ENCODE peak calls at places on chromosomes 4 and X, in seven cellular contexts. R is neuronal stem cell, L is astrocyte, I is IMR-90, T is DND-41, B is PC-3, K is H9. N is an unnamed sample.

GRCh38 chr4:110516106-110516922 is 40.4 kb downstream of the ENPEP start:
- DNase-seq in K (peak), R (peak), B (peak), I (peak), T (peak), L (peak), N (peak)

GRCh38 chr4:76525751-76526150 is 90.7 kb downstream of the SHROOM3 start:
- DNase-seq in K (no peak), L (no peak), T (no peak), R (no peak), I (no peak), B (no peak), N (no peak)

GRCh38 chr4:85776579-85776978 is 301.6 kb downstream of the ARHGAP24 start:
- DNase-seq in T (no peak), B (peak), L (peak), K (no peak), R (no peak), I (peak), N (peak)

GRCh38 chr4:18593297-18594002 is 571.9 kb upstream of the LCORL start:
- DNase-seq in I (peak), K (peak), R (peak), B (peak), L (peak), T (peak), N (peak)

GRCh38 chrX:46444011-46444410 is 101.2 kb downstream of the ZNF674 start:
- DNase-seq in B (peak), K (no peak), T (no peak), R (no peak), L (peak), I (peak), N (peak)

GRCh38 chr4:186844059-186844681 is 120.5 kb upstream of the FAT1 start:
- DNase-seq in L (peak), K (no peak), I (peak), B (no peak), R (peak), T (no peak), N (peak)

GRCh38 chr4:176268963-176269362 is at the start of gene ASB5:
- DNase-seq in L (no peak), B (no peak), T (no peak), I (no peak), R (no peak), K (no peak), N (no peak)

GRCh38 chr4:155047755-155048154 is 160.7 kb upstream of the NPY2R start:
- DNase-seq in K (no peak), L (peak), I (peak), T (no peak), R (no peak), B (peak), N (peak)

GRCh38 chr4:46073778-46074177 is 50.1 kb downstream of the GABRG1 start:
- DNase-seq in R (no peak), T (no peak), I (no peak), K (no peak), L (no peak), B (no peak), N (no peak)

GRCh38 chrX:1581132-1581531 is 10.3 kb upstream of the AKAP17A start:
- DNase-seq in I (no peak), L (no peak), T (peak), B (peak), R (no peak), K (peak), N (peak)

GRCh38 chrX:76931518-76931917 is 504.0 kb downstream of the MAGEE1 start:
- DNase-seq in T (no peak), B (no peak), K (no peak), L (no peak), R (no peak), I (no peak), N (no peak)
- H2AFZ ChIP-seq in T (no peak), B (no peak), K (no peak), L (no peak), R (no peak), I (no peak), N (no peak)

GRCh38 chrX:21373001-21373400 is 1.2 kb upstream of the CNKSR2 start:
- DNase-seq in I (no peak), R (no peak), B (no peak), K (no peak), T (peak), L (no peak), N (no peak)
- H2AFZ ChIP-seq in I (no peak), R (peak), B (no peak), K (no peak), T (peak), L (no peak), N (no peak)

GRCh38 chr4:69823048-69823447 is 36.9 kb downstream of the SULT1E1 start:
- DNase-seq in L (no peak), B (no peak), T (no peak), K (no peak), R (no peak), I (no peak), N (no peak)
- H2AFZ ChIP-seq in L (no peak), B (no peak), T (no peak), K (no peak), R (no peak), I (no peak), N (no peak)

DNA sequence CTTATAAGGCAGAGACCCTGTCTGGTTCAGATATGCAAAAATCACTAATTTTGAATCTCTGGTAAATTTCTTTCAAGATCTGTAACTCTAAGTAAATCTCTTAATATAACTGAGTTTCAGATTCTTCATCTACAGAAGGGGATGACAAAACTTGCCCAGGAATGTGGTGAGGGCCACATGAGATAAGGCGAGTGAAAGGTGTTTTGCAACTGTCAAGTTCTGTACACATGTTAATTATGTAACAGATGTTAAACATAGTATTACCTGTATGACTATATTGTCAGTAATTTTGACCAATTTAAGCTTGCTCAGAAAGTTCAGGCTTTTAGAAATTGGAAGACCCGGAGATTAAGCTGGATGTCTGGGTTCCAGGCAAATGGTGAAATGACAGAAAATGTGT is 549 bp upstream of the GLRB start:
- DNase-seq in L (no peak), K (no peak), T (no peak), B (no peak), R (no peak), I (no peak), N (no peak)
- H2AFZ ChIP-seq in L (peak), K (no peak), T (no peak), B (peak), R (peak), I (peak), N (peak)

DNA sequence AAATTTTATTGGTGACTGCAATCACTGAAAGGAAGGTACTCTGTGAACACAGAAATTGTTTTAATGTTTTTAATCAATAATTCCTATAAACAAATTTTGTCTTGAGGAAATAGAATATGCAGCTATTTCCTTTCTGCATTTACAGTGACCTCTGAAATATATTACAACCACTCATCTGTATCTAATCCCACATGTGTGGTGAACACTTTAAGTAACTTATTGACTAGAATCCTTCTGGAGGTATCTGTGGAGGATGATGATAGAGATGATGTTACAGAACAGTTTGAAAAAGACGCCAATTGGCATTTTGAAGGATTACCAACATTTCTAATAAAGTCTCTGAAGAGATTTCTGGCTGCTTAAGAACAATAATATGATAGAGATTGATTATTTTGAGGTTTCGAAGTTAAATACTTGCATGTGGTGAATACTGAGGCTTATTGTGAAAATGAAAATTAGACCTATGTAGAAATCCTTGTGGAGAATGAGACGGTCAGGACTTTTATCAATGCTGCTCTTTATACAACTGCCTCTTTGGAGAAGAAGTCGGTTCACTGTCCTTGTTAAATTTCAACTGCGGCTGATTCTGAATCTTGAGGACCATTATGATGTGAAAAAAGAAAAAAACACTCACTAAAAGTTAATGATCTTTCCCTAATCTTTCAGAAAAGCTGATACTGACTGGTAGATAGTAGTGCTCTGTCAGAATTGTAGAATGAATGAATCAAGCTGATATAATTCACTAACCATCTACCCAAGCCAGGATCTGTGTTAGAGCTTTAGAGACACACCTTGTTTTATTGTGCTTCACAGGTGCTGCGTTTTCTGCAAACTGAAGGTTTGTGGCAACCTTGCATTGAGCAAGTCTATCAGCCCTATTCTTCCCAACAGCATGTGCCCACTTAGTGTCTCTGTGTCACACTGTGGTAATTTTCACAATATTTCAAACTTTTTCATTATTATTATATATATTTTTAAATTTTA is 204.6 kb downstream of the SPRY1 start:
- DNase-seq in I (no peak), L (no peak), R (no peak), B (no peak), K (no peak), T (no peak), N (no peak)
- H2AFZ ChIP-seq in I (no peak), L (no peak), R (peak), B (no peak), K (no peak), T (peak), N (peak)

DNA sequence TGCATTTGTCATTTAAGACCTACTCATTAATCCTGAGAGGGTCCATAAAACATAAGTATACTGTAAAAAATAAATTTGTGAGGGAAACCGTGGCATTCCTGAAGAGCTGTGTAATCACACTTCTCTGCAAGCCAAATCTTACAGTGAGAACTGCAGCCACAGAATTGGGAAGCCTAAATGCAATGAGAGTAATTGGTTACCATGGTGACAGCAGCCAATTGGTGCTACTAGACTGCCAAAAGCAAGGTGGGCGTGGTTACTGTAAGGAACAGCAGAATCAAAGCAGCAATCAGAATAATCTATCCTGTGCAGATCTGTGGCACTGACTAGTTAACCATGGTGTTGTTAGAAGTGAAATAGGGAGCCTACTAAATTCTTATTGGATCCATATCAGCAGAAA is 345.1 kb upstream of the GRID2 start:
- DNase-seq in I (peak), K (peak), R (no peak), B (no peak), T (no peak), L (peak), N (peak)
- H2AFZ ChIP-seq in I (no peak), K (no peak), R (no peak), B (no peak), T (no peak), L (no peak), N (no peak)

DNA sequence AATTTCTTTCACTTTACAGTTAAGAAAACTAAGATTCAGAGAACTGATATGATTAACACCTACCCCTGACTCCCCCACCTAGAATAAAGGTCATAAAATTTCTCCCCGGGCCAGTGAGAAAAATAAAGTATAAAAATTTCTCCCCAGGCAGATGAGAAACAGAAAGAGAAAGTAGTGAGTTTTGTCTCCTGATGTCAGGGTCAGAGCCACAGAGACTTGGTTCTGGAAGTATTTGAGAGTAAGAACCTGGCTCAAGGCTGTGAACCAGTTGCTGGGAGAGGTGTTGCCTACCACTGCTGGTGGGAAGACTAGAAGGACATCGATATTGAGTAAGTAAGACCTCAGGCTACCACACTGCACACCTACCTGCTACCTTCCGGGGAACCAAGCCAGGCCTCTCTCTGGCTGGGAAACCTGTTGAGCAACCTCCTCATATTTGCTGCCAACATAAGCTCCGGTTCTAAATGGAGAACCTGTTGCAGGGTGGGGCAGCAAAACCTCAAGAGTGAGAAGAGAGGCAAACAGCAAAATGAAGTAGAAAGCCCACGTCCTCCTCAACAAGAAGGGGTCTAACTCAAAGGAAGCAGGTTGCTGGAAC is 104.2 kb upstream of the PUDP start:
- DNase-seq in L (no peak), I (no peak), R (no peak), B (peak), T (no peak), K (no peak), N (no peak)
- H2AFZ ChIP-seq in L (no peak), I (peak), R (no peak), B (peak), T (no peak), K (no peak), N (no peak)

DNA sequence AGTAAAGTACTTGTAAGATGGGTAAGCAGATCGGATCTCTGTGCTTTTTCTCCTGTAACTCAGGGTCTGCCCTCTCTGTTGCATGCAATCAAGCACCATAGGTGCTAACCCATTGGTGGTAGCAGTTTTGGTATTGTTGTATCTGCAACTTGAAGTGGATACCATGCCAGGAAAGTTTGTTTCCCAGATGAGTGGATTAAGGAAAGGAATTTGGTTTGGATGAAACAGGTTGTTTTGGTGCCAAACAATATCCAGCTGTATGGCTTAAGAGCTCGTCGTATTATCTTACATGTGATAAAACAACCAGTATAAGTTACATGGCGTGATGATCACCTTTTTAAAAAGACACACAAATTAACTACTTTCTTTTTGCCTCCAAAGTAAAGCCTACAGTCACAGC is 280.9 kb upstream of the TENM3 start:
- DNase-seq in L (peak), R (no peak), T (no peak), I (no peak), K (no peak), B (no peak), N (no peak)
- H2AFZ ChIP-seq in L (no peak), R (no peak), T (no peak), I (no peak), K (no peak), B (no peak), N (no peak)

GRCh38 chr4:156766846-156767245 is 204.8 kb downstream of the PDGFC start:
- DNase-seq in L (peak), I (peak), B (no peak), K (no peak), R (no peak), T (no peak), N (peak)

GRCh38 chr4:156764145-156764544 is 207.5 kb downstream of the PDGFC start:
- DNase-seq in B (no peak), L (peak), I (no peak), T (no peak), R (no peak), K (no peak), N (peak)

GRCh38 chr4:156763511-156763910 is 208.1 kb downstream of the PDGFC start:
- DNase-seq in L (peak), R (no peak), T (no peak), B (no peak), K (no peak), I (peak), N (no peak)

GRCh38 chr4:156764846-156765245 is 206.8 kb downstream of the PDGFC start:
- DNase-seq in R (no peak), B (no peak), T (no peak), I (no peak), K (no peak), L (peak), N (no peak)

GRCh38 chr4:156765277-156765676 is 206.3 kb downstream of the PDGFC start:
- DNase-seq in B (no peak), I (peak), L (peak), K (no peak), T (no peak), R (no peak), N (no peak)
- H2AFZ ChIP-seq in B (no peak), I (no peak), L (no peak), K (no peak), T (no peak), R (no peak), N (no peak)

GRCh38 chr4:75514131-75514948 is at the start of the genes RCHY1 and THAP6:
- DNase-seq in L (peak), I (peak), K (peak), B (peak), T (peak), R (peak), N (peak)
- H2AFZ ChIP-seq in L (peak), I (peak), K (no peak), B (peak), T (peak), R (peak), N (peak)